ENCODE peak calls at places on chromosomes 5 and 9, in seven cellular contexts. P, N, I, B, D, R and G are unnamed samples.
A peak's percentile ranks its signal among the peaks of the same experiment; 100 is the strongest.

GRCh38 chr9:89359636-89360315 is 41.5 kb downstream of the SECISBP2 start:
- DNase-seq in D (no peak), B (peak; percentile 3), N (no peak), R (no peak), I (no peak), P (no peak), G (no peak)

GRCh38 chr5:137190031-137190430 is 309.1 kb downstream of the SPOCK1 start:
- DNase-seq in N (no peak), I (no peak), D (no peak), R (no peak), P (no peak), B (no peak), G (no peak)

GRCh38 chr9:15475923-15476536 is 34.7 kb downstream of the PSIP1 start:
- DNase-seq in I (no peak), D (no peak), B (no peak), R (no peak), N (no peak), P (no peak), G (no peak)

GRCh38 chr9:115262477-115262876 is 144.5 kb upstream of the TNC start:
- DNase-seq in I (no peak), R (peak; percentile 29), D (no peak), P (peak; percentile 12), N (peak; percentile 62), B (no peak), G (no peak)

GRCh38 chr5:14270212-14270702 is 127.1 kb downstream of the TRIO start:
- DNase-seq in N (peak; percentile 82), D (peak; percentile 54), R (peak; percentile 71), B (peak; percentile 35), P (peak; percentile 34), I (peak; percentile 62), G (no peak)

GRCh38 chr5:126913316-126913715 is 117.0 kb downstream of the MARCHF3 start:
- DNase-seq in I (no peak), N (no peak), R (no peak), B (no peak), D (no peak), P (no peak), G (no peak)

GRCh38 chr9:108889649-108890067 is 27.6 kb downstream of the ACTL7A start:
- DNase-seq in N (peak; percentile 38), R (peak; percentile 48), I (no peak), P (no peak), B (peak; percentile 30), D (no peak), G (no peak)

GRCh38 chr5:66242050-66242449 is 98.0 kb downstream of the SREK1 start:
- DNase-seq in B (no peak), D (no peak), I (no peak), P (no peak), N (no peak), R (no peak), G (no peak)

GRCh38 chr9:91515074-91515687 is 91.5 kb upstream of the NFIL3 start:
- DNase-seq in I (peak; percentile 42), R (no peak), P (no peak), B (peak; percentile 93), D (peak; percentile 39), N (peak; percentile 82), G (no peak)

GRCh38 chr5:59099270-59099994 is 516.6 kb downstream of the RAB3C start:
- DNase-seq in P (no peak), B (peak; percentile 53), R (no peak), I (no peak), N (peak; percentile 84), D (no peak), G (no peak)

GRCh38 chr9:19894975-19895374 is 106.1 kb upstream of the SLC24A2 start:
- DNase-seq in D (no peak), R (no peak), I (no peak), P (no peak), B (no peak), N (peak; percentile 76), G (no peak)

GRCh38 chr5:108380531-108381021 is 1.3 kb downstream of the FBXL17 start:
- DNase-seq in B (peak; percentile 60), R (peak; percentile 80), P (peak; percentile 53), D (peak; percentile 66), N (peak; percentile 32), I (peak; percentile 27), G (peak; percentile 63)

GRCh38 chr9:83220737-83221136 is 157.8 kb upstream of the RASEF start:
- DNase-seq in P (no peak), B (peak; percentile 76), N (peak; percentile 56), I (no peak), R (no peak), D (no peak), G (no peak)

GRCh38 chr5:1161832-1162229 is 39.6 kb upstream of the SLC6A19 start:
- DNase-seq in D (no peak), N (no peak), R (no peak), B (no peak), I (no peak), P (peak; percentile 61), G (peak; percentile 73)

GRCh38 chr9:684055-684949 is 157.2 kb upstream of the DMRT1 start:
- DNase-seq in D (no peak), I (peak; percentile 23), B (no peak), N (peak; percentile 58), P (no peak), R (peak; percentile 57), G (no peak)

GRCh38 chr9:72315510-72316287 is 49.3 kb downstream of the ZFAND5 start:
- DNase-seq in P (peak; percentile 44), B (no peak), D (peak; percentile 25), R (peak; percentile 76), I (peak; percentile 17), N (peak; percentile 91), G (no peak)

GRCh38 chr5:79235578-79236363 is at the start of gene JMY:
- DNase-seq in I (peak; percentile 90), D (peak; percentile 90), R (peak; percentile 93), N (peak; percentile 91), B (peak; percentile 89), P (peak; percentile 85), G (peak; percentile 90)

GRCh38 chr5:135534609-135535419 is 950 bp downstream of the NEUROG1 start:
- DNase-seq in N (no peak), P (no peak), I (no peak), B (no peak), D (no peak), R (peak; percentile 71), G (no peak)

GRCh38 chr5:6717247-6717646 is 4.0 kb downstream of the TENT4A start:
- DNase-seq in N (no peak), D (no peak), B (no peak), R (no peak), P (no peak), I (no peak), G (no peak)

GRCh38 chr9:93467062-93467416 is 13.7 kb upstream of the FAM120AOS start:
- DNase-seq in I (no peak), B (peak; percentile 48), P (no peak), N (no peak), R (no peak), D (no peak), G (no peak)

GRCh38 chr5:42675602-42676001 is 81.0 kb upstream of the CCDC152 start:
- DNase-seq in P (no peak), B (no peak), R (no peak), I (no peak), D (no peak), N (no peak), G (no peak)

GRCh38 chr9:134892820-134893420 is 12.3 kb downstream of the FCN2 start:
- DNase-seq in B (no peak), N (no peak), D (peak; percentile 12), I (no peak), P (no peak), R (peak; percentile 2), G (no peak)

GRCh38 chr5:72302171-72302570 is 17.9 kb downstream of the MRPS27 start:
- DNase-seq in B (no peak), P (no peak), R (no peak), I (no peak), D (no peak), N (no peak), G (no peak)

GRCh38 chr5:150081541-150082283 is 4.6 kb downstream of the CSF1R start:
- DNase-seq in N (peak; percentile 43), I (no peak), P (peak; percentile 58), D (peak; percentile 35), B (peak; percentile 30), R (peak; percentile 15), G (peak; percentile 93)

GRCh38 chr9:68997676-68998075 is 16.2 kb downstream of the PRKACG start:
- DNase-seq in I (no peak), B (no peak), D (no peak), N (no peak), P (no peak), R (no peak), G (no peak)

GRCh38 chr9:96391021-96391765 is 7.7 kb upstream of the SLC35D2 start:
- DNase-seq in R (no peak), D (no peak), P (no peak), N (peak; percentile 27), B (no peak), I (no peak), G (no peak)

GRCh38 chr5:36305571-36306326 is 4.0 kb upstream of the RANBP3L start:
- DNase-seq in I (peak; percentile 45), P (peak; percentile 28), B (peak; percentile 73), R (peak; percentile 64), N (peak; percentile 86), D (peak; percentile 53), G (peak; percentile 77)

GRCh38 chr5:65831276-65831675 is 95.1 kb upstream of the ERBIN start:
- DNase-seq in B (no peak), N (no peak), I (no peak), R (no peak), P (no peak), D (no peak), G (no peak)

GRCh38 chr5:120017523-120017922 is 388.2 kb downstream of the FAM170A start:
- DNase-seq in B (no peak), P (no peak), I (no peak), D (no peak), R (no peak), N (peak; percentile 38), G (no peak)

GRCh38 chr5:115179068-115179958 is 9.6 kb upstream of the TRIM36 start:
- DNase-seq in B (no peak), D (peak; percentile 24), I (peak; percentile 23), R (peak; percentile 28), P (peak; percentile 34), N (no peak), G (no peak)

GRCh38 chr5:137086289-137086838 is 412.8 kb downstream of the SPOCK1 start:
- DNase-seq in N (no peak), B (no peak), I (no peak), P (no peak), R (no peak), D (no peak), G (no peak)

GRCh38 chr5:178177569-178177968 is 9.6 kb downstream of the GMCL2 start:
- DNase-seq in R (no peak), N (no peak), D (no peak), I (no peak), P (no peak), B (no peak), G (no peak)

GRCh38 chr5:139821806-139822552 is 26.4 kb downstream of the PSD2 start:
- DNase-seq in P (no peak), I (no peak), B (no peak), D (no peak), R (no peak), N (no peak), G (peak; percentile 73)

GRCh38 chr9:135085830-135086546 is 1.5 kb upstream of the OLFM1 start:
- DNase-seq in R (peak; percentile 85), P (peak; percentile 76), I (peak; percentile 85), N (peak; percentile 52), D (peak; percentile 86), B (peak; percentile 62), G (peak; percentile 91)